ENCODE peak calls at places on chromosomes 13 and 19, in seven cellular contexts. M is aorta, P is fibroblast of lung, X is PC-9, I is tibial artery, W is colonic mucosa, V is psoas muscle. R is an unnamed sample.

GRCh38 chr13:110910013-110910890 is 4.6 kb downstream of the ANKRD10 start:
- DNase-seq in I (no peak), X (no peak), P (no peak), V (no peak), W (peak; percentile 65), M (no peak), R (no peak)

GRCh38 chr13:75760182-75760981 is 124.3 kb downstream of the LMO7 start:
- DNase-seq in W (peak; percentile 81), M (no peak), I (no peak), V (peak; percentile 48), X (peak; percentile 63), P (peak; percentile 26), R (no peak)

GRCh38 chr19:14428882-14429416 is 4.2 kb upstream of the PKN1 start:
- DNase-seq in P (no peak), V (no peak), I (peak; percentile 13), W (no peak), X (no peak), M (no peak), R (no peak)

GRCh38 chr19:19304186-19304975 is 15.9 kb downstream of the SUGP1 start:
- DNase-seq in X (no peak), W (no peak), V (no peak), M (no peak), I (no peak), P (no peak), R (no peak)

GRCh38 chr13:48081739-48082138 is 13.2 kb downstream of the MED4 start:
- DNase-seq in P (no peak), M (no peak), X (no peak), I (no peak), V (no peak), W (no peak), R (no peak)

GRCh38 chr13:40341501-40341900 is 324.9 kb downstream of the FOXO1 start:
- DNase-seq in M (no peak), I (no peak), V (no peak), P (no peak), W (no peak), X (no peak), R (no peak)

GRCh38 chr19:3547301-3547731 is 8.3 kb downstream of the TEKTIP1 start:
- DNase-seq in I (no peak), W (no peak), M (no peak), P (no peak), X (no peak), V (no peak), R (no peak)

GRCh38 chr13:111153977-111154332 is 38.8 kb downstream of the ARHGEF7 start:
- DNase-seq in M (peak; percentile 88), P (no peak), I (peak; percentile 33), W (peak; percentile 52), V (no peak), X (peak; percentile 54), R (peak; percentile 62)

GRCh38 chr19:54416695-54417491 is 1.6 kb downstream of the TTYH1 start:
- DNase-seq in V (no peak), X (no peak), P (no peak), W (no peak), M (peak; percentile 5), I (no peak), R (no peak)

GRCh38 chr13:109787135-109787954 is 962 bp upstream of the IRS2 start:
- DNase-seq in M (peak; percentile 83), W (peak; percentile 45), V (peak; percentile 63), X (peak; percentile 57), P (peak; percentile 48), I (no peak), R (peak; percentile 34)

GRCh38 chr13:92591117-92591516 is 635.5 kb upstream of the GPC6 start:
- DNase-seq in I (no peak), M (no peak), V (no peak), X (no peak), W (no peak), P (no peak), R (no peak)

GRCh38 chr13:40064154-40064713 is 408.8 kb downstream of the COG6 start:
- DNase-seq in W (no peak), V (no peak), I (no peak), X (no peak), M (no peak), P (no peak), R (no peak)

GRCh38 chr13:50127017-50127725 is 111.9 kb downstream of the KCNRG start:
- DNase-seq in W (peak; percentile 52), X (no peak), M (peak; percentile 79), P (peak; percentile 33), I (peak; percentile 64), V (peak; percentile 71), R (peak; percentile 42)

GRCh38 chr13:63853816-63854215 is 2438.2 kb upstream of the PCDH20 start:
- DNase-seq in M (no peak), X (no peak), P (no peak), I (no peak), W (no peak), V (no peak), R (no peak)

GRCh38 chr19:6610934-6611370 is 20.0 kb upstream of the CD70 start:
- DNase-seq in W (no peak), M (no peak), V (no peak), I (no peak), X (no peak), P (peak; percentile 99), R (no peak)

DNA sequence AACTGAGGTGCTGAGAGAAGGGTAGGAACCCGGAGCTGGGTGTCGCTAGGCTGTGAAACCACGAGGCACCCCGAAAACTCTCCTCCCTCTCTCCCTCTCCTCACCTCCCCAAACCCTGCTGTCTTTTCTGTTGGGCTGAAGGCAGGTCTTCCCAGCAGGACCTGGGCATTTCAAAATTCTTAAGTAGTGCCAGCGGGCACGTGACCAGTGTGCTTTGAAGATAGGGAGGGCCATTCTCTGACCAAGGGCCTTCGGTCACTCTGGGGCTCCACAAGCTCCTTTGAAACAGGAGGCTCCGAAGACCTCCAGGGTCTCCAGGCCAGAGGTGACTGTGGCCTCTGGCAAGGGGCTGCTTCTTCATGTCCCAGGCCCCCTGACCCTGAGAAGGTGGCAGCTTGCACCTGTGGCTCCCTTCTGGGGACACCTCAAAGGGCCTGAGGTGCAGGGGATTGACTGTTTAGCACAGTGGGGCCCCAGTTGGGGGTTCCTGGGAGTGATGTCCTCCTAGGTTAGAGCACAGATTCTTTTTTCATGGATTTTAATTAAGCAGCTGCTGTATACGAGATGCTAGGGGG is 48.3 kb downstream of the DNM2 start:
- DNase-seq in X (no peak), I (no peak), V (peak; percentile 68), W (no peak), M (no peak), P (no peak), R (no peak)
- H3K4me1 ChIP-seq in X (peaks cover 43% of the 10 kb centered on the region), I (no peaks in the 10 kb centered on the region), V (peaks cover 58% of the 10 kb centered on the region), W (peaks cover 59% of the 10 kb centered on the region), M (no peaks in the 10 kb centered on the region), P (peaks cover 14% of the 10 kb centered on the region), R (peaks cover 55% of the 10 kb centered on the region)

DNA sequence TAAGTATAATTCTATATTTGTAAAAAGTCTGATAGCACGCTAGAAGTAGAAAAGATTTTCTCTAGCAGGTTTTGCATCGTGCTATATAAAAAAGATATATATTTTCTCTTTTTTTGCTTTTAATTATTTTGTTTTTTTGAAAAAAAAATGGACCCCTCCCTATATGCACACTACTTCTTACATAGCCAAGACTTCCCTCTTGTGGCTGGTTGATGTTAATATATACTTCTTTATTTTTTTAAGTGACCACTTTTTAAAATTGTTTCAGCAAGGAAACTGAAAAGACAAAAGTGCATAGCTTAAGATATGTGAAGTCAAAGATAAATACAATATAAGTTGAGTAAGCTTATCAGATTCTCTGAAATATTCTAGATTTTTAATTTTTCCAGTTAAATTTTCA is 1202.8 kb downstream of the DIAPH3 start:
- DNase-seq in X (no peak), M (no peak), P (peak; percentile 41), W (no peak), I (no peak), V (no peak), R (no peak)
- H3K36me3 ChIP-seq in X (no peaks in the 10 kb centered on the region), M (no peaks in the 10 kb centered on the region), P (no peaks in the 10 kb centered on the region), W (no peaks in the 10 kb centered on the region), I (no peaks in the 10 kb centered on the region), V (no peaks in the 10 kb centered on the region), R (no peaks in the 10 kb centered on the region)

GRCh38 chr19:50331187-50332013 is 2.2 kb upstream of the KCNC3 start:
- DNase-seq in I (no peak), M (peak; percentile 51), V (peak; percentile 21), W (no peak), P (no peak), X (no peak), R (peak; percentile 45)

GRCh38 chr19:50333737-50334617 is 4.8 kb upstream of the KCNC3 start:
- DNase-seq in P (no peak), M (peak; percentile 91), I (peak; percentile 33), X (peak; percentile 85), W (peak; percentile 82), V (peak; percentile 90), R (peak; percentile 91)

GRCh38 chr19:50333235-50333736 is 4.1 kb upstream of the KCNC3 start:
- DNase-seq in I (peak; percentile 73), W (peak; percentile 84), V (peak; percentile 94), X (peak; percentile 95), M (peak; percentile 92), P (peak; percentile 70), R (peak; percentile 92)

GRCh38 chr19:50332014-50332263 is 2.8 kb upstream of the KCNC3 start:
- DNase-seq in V (no peak), W (no peak), X (no peak), I (no peak), P (no peak), M (peak; percentile 49), R (no peak)

GRCh38 chr19:50332264-50333038 is 3.3 kb upstream of the KCNC3 start:
- DNase-seq in P (no peak), V (peak; percentile 32), X (peak; percentile 69), M (peak; percentile 54), W (no peak), I (no peak), R (peak; percentile 46)
- H3K4me1 ChIP-seq in P (no peaks in the 10 kb centered on the region), V (peaks cover 3% of the 10 kb centered on the region), X (peaks cover 22% of the 10 kb centered on the region), M (no peaks in the 10 kb centered on the region), W (peaks cover 15% of the 10 kb centered on the region), I (no peaks in the 10 kb centered on the region), R (peaks cover 7% of the 10 kb centered on the region)

GRCh38 chr19:32367948-32368536 is 22.6 kb downstream of the ZNF507 start:
- DNase-seq in P (no peak), I (no peak), V (no peak), W (no peak), X (no peak), M (no peak), R (no peak)

GRCh38 chr19:32363632-32364031 is 18.2 kb downstream of the ZNF507 start:
- DNase-seq in W (no peak), X (no peak), V (no peak), P (no peak), M (no peak), I (no peak), R (no peak)

GRCh38 chr19:32364040-32364439 is 18.6 kb downstream of the ZNF507 start:
- DNase-seq in V (no peak), X (no peak), P (no peak), I (no peak), M (no peak), W (no peak), R (no peak)

GRCh38 chr19:32368781-32369180 is 23.4 kb downstream of the ZNF507 start:
- DNase-seq in W (no peak), V (no peak), X (no peak), M (no peak), I (no peak), P (no peak), R (no peak)

GRCh38 chr19:32367063-32367462 is 21.7 kb downstream of the ZNF507 start:
- DNase-seq in M (no peak), V (no peak), X (no peak), W (no peak), I (no peak), P (no peak), R (no peak)
- H3K36me3 ChIP-seq in M (peaks cover 2% of the 10 kb centered on the region), V (peaks cover 42% of the 10 kb centered on the region), X (peaks cover 43% of the 10 kb centered on the region), W (no peaks in the 10 kb centered on the region), I (peaks cover 13% of the 10 kb centered on the region), P (peaks cover 2% of the 10 kb centered on the region), R (no peaks in the 10 kb centered on the region)

R was measured in pancreas.